ENCODE peak calls at places on chromosomes 6 and 20, in eight cellular contexts. W, H, C, I, D, A, X and Q are unnamed samples.

GRCh38 chr6:3825851-3826581 is 23.2 kb upstream of the FAM50B start:
- DNase-seq in X (peak), D (peak), H (peak), W (peak), C (peak), I (no peak), A (peak), Q (peak)

GRCh38 chr6:145798530-145798929 is 16.1 kb downstream of the FBXO30 start:
- DNase-seq in A (no peak), W (no peak), X (no peak), I (no peak), D (peak), C (peak), H (no peak), Q (no peak)

GRCh38 chr6:52503344-52503747 is 73.5 kb downstream of the TRAM2 start:
- DNase-seq in X (no peak), W (no peak), A (no peak), I (no peak), D (peak), H (no peak), C (no peak), Q (no peak)

GRCh38 chr6:163671355-163671754 is 256.8 kb downstream of the QKI start:
- DNase-seq in I (no peak), H (no peak), W (no peak), C (no peak), A (no peak), D (no peak), X (no peak), Q (no peak)

GRCh38 chr20:54068495-54068894 is 1.9 kb downstream of the BCAS1 start:
- DNase-seq in I (no peak), D (no peak), C (no peak), W (no peak), X (no peak), H (no peak), A (no peak), Q (no peak)

GRCh38 chr6:27288136-27289044 is 23.7 kb downstream of the POM121L2 start:
- DNase-seq in W (no peak), H (no peak), C (no peak), I (no peak), X (no peak), D (no peak), A (no peak), Q (no peak)

GRCh38 chr6:4270001-4270400 is 134.6 kb upstream of the ECI2 start:
- DNase-seq in C (no peak), A (no peak), X (no peak), W (no peak), D (no peak), H (no peak), I (no peak), Q (no peak)

GRCh38 chr6:23086100-23086499 is 516.7 kb downstream of the HDGFL1 start:
- DNase-seq in D (no peak), I (no peak), X (no peak), W (no peak), H (no peak), C (no peak), A (no peak), Q (no peak)

GRCh38 chr6:87154641-87155271 is 609 bp upstream of the ZNF292 start:
- DNase-seq in H (peak), C (peak), I (peak), D (peak), W (no peak), A (no peak), X (no peak), Q (no peak)

GRCh38 chr6:36800223-36801095 is 38.8 kb downstream of the CPNE5 start:
- DNase-seq in A (no peak), H (no peak), I (no peak), X (no peak), C (no peak), D (no peak), W (no peak), Q (no peak)

GRCh38 chr20:5584678-5585077 is 165.5 kb upstream of the SHLD1 start:
- DNase-seq in D (no peak), W (no peak), A (no peak), H (peak), I (no peak), C (no peak), X (no peak), Q (no peak)

GRCh38 chr6:18514180-18514579 is 127.0 kb downstream of the RNF144B start:
- DNase-seq in I (no peak), C (no peak), X (no peak), H (no peak), D (no peak), W (no peak), A (no peak), Q (no peak)

GRCh38 chr20:10462516-10462915 is 27.4 kb downstream of the SLX4IP start:
- DNase-seq in W (no peak), D (no peak), C (no peak), I (no peak), X (no peak), A (no peak), H (no peak), Q (no peak)

GRCh38 chr20:45433316-45433715 is 17.4 kb downstream of the PIGT start:
- DNase-seq in C (peak), W (peak), I (no peak), D (peak), X (no peak), H (peak), A (no peak), Q (peak)

GRCh38 chr20:61760321-61761112 is 305.2 kb downstream of the TAF4 start:
- DNase-seq in I (no peak), X (no peak), C (no peak), W (no peak), H (no peak), D (no peak), A (peak), Q (peak)

GRCh38 chr20:10521068-10521834 is 86.1 kb downstream of the SLX4IP start:
- DNase-seq in C (peak), D (peak), I (no peak), W (no peak), H (no peak), X (no peak), A (no peak), Q (peak)

GRCh38 chr20:44068780-44069191 is 118.2 kb downstream of the JPH2 start:
- DNase-seq in A (peak), I (no peak), C (no peak), X (no peak), D (no peak), W (no peak), H (no peak), Q (no peak)

GRCh38 chr6:125809771-125810315 is 19.1 kb downstream of the NCOA7 start:
- DNase-seq in A (no peak), H (no peak), I (no peak), X (no peak), D (no peak), W (no peak), C (no peak), Q (no peak)

GRCh38 chr6:90222724-90223198 is 73.9 kb downstream of the BACH2 start:
- DNase-seq in A (no peak), D (peak), X (no peak), H (peak), W (no peak), I (no peak), C (no peak), Q (no peak)

GRCh38 chr20:24842591-24843442 is 106.3 kb upstream of the CST7 start:
- DNase-seq in W (no peak), X (no peak), A (no peak), H (no peak), D (no peak), I (no peak), C (no peak), Q (no peak)

GRCh38 chr6:16358531-16359138 is 120.2 kb downstream of the GMPR start:
- DNase-seq in W (no peak), X (no peak), H (no peak), C (no peak), I (no peak), D (no peak), A (no peak), Q (no peak)

GRCh38 chr6:62345962-62346689 is 60.1 kb upstream of the KHDRBS2 start:
- DNase-seq in C (no peak), X (no peak), W (no peak), A (no peak), I (no peak), D (no peak), H (no peak), Q (no peak)

GRCh38 chr6:31321820-31322219 is 35.2 kb downstream of the HLA-B start:
- DNase-seq in D (no peak), I (no peak), C (no peak), W (no peak), X (no peak), H (no peak), A (no peak), Q (no peak)

GRCh38 chr20:1764136-1765033 is 106.8 kb upstream of the SIRPG start:
- DNase-seq in H (peak), D (peak), A (peak), I (peak), X (peak), C (peak), W (peak), Q (peak)

GRCh38 chr6:13485923-13486557 is 1.4 kb downstream of the GFOD1 start:
- DNase-seq in D (peak), H (no peak), A (peak), X (peak), C (peak), I (no peak), W (peak), Q (peak)

GRCh38 chr6:130143709-130144108 is 79.0 kb downstream of the SAMD3 start:
- DNase-seq in C (peak), I (no peak), H (no peak), A (no peak), X (no peak), D (peak), W (no peak), Q (no peak)

GRCh38 chr20:31717478-31717946 is 5.2 kb downstream of the BCL2L1 start:
- DNase-seq in D (no peak), A (no peak), I (no peak), H (no peak), X (no peak), W (no peak), C (no peak), Q (no peak)

GRCh38 chr20:45781391-45781931 is 10.2 kb downstream of the WFDC3 start:
- DNase-seq in C (peak), X (peak), H (peak), D (peak), W (no peak), A (no peak), I (no peak), Q (no peak)

GRCh38 chr20:51046021-51046985 is 23.4 kb upstream of the KCNG1 start:
- DNase-seq in C (no peak), X (no peak), W (no peak), H (no peak), A (no peak), D (no peak), I (no peak), Q (no peak)
- TF ChIP-seq CTCF in C (no peak), X (no peak), W (no peak), H (no peak), A (no peak), D (no peak), I (no peak), Q (no peak)

GRCh38 chr6:116111552-116112528 is 11.2 kb downstream of the NT5DC1 start:
- DNase-seq in A (no peak), I (peak), X (no peak), C (peak), H (no peak), W (no peak), D (peak), Q (no peak)
- TF ChIP-seq CTCF in A (peak), I (peak), X (no peak), C (peak), H (peak), W (peak), D (peak), Q (no peak)

GRCh38 chr20:63148696-63149095 is 67.2 kb downstream of the YTHDF1 start:
- DNase-seq in X (no peak), I (no peak), H (no peak), D (no peak), A (no peak), W (no peak), C (no peak), Q (no peak)
- TF ChIP-seq CTCF in X (no peak), I (no peak), H (no peak), D (no peak), A (no peak), W (no peak), C (no peak), Q (no peak)

GRCh38 chr20:46940616-46941015 is 46.0 kb downstream of the EYA2 start:
- DNase-seq in A (no peak), I (no peak), W (no peak), X (no peak), C (no peak), H (no peak), D (no peak), Q (no peak)

GRCh38 chr20:46939031-46939430 is 44.4 kb downstream of the EYA2 start:
- DNase-seq in X (no peak), C (no peak), H (peak), A (no peak), I (no peak), W (no peak), D (peak), Q (no peak)

GRCh38 chr20:46937827-46938226 is 43.2 kb downstream of the EYA2 start:
- DNase-seq in A (no peak), X (no peak), D (no peak), C (no peak), I (no peak), W (no peak), H (no peak), Q (no peak)

GRCh38 chr20:46941404-46941803 is 46.8 kb downstream of the EYA2 start:
- DNase-seq in W (no peak), D (no peak), A (no peak), C (no peak), I (no peak), X (no peak), H (no peak), Q (no peak)

DNA sequence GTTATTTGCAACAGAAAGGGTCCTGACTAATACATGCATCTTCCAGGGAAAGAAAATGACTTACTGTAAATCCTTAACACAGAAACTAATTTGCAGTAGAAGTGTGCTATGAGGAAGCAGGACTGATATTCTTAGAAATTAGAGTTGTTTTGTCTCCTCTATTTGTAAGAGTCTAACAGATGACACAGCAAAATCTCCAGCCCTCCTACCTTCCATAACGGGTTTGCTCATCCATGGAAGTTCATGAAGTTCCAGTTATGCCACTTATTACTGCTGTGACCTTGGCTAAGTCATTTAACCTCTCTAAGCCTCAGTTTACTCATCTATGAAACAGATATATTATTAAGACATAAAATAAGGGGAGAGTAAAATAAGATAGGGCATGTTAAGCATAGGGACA is 44.9 kb downstream of the EYA2 start:
- DNase-seq in I (no peak), X (no peak), D (no peak), A (no peak), H (peak), C (no peak), W (no peak), Q (no peak)
- TF ChIP-seq CTCF in I (no peak), X (no peak), D (no peak), A (no peak), H (no peak), C (no peak), W (no peak), Q (no peak)

DNA sequence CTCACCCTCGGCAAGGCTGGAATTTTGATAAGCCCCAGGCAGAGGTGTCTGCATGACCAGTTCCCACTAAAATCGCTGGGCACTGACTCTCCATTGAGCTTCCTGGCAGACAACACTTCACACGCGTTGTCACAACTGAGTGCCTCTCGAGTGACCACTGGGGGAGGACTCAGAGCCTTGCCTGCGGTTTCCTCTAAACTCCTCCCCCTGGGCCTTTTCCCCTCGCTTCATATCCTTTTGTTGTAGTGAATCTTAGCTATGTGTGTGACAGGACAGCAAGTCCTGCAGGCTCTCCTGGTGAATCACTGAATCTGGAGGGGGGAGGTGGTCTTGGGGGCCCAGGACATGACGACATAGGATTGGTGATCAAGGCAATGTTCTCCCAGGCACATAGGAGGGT is 670.8 kb downstream of the PRKN start:
- DNase-seq in H (no peak), A (no peak), I (no peak), X (no peak), C (no peak), W (no peak), D (peak), Q (no peak)
- TF ChIP-seq CTCF in H (no peak), A (no peak), I (no peak), X (no peak), C (no peak), W (no peak), D (no peak), Q (no peak)

GRCh38 chr6:10759312-10759839 is 11.8 kb downstream of the TMEM14B start:
- DNase-seq in H (peak), C (peak), A (no peak), D (peak), I (no peak), X (no peak), W (no peak), Q (no peak)
- TF ChIP-seq CTCF in H (peak), C (peak), A (peak), D (peak), I (peak), X (no peak), W (peak), Q (no peak)

GRCh38 chr6:88855521-88856152 is 107.8 kb downstream of the RNGTT start:
- DNase-seq in I (no peak), C (no peak), X (no peak), W (no peak), H (no peak), D (no peak), A (no peak), Q (no peak)

GRCh38 chr6:88856566-88856965 is 106.9 kb downstream of the RNGTT start:
- DNase-seq in C (peak), D (no peak), A (no peak), X (no peak), W (no peak), H (no peak), I (no peak), Q (no peak)

GRCh38 chr6:88858455-88858854 is 105.0 kb downstream of the RNGTT start:
- DNase-seq in I (no peak), D (no peak), C (no peak), X (no peak), A (no peak), H (no peak), W (no peak), Q (no peak)

GRCh38 chr6:88864347-88865057 is 98.9 kb downstream of the RNGTT start:
- DNase-seq in I (no peak), C (no peak), W (no peak), A (no peak), D (no peak), H (no peak), X (no peak), Q (no peak)

DNA sequence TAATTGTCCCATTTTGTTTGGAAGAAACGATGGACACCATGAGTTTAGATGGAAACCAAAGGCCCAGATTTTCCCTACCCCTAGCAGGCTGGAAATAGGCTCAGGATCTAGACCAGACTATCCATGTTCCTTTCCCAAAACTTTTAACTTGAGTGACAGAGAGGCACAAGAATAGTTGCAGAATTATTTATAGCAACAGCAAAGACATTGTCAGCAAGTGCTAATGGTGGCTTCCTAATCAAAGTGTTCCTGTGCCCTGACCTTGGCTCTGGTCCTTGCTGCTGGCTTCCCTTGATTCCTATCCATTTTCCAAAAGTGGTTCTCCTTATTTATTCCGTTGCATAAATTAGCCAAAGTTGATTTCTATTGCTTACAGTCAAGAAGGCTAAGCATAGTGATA is 103.1 kb downstream of the RNGTT start:
- DNase-seq in H (no peak), D (no peak), I (no peak), A (no peak), C (no peak), X (no peak), W (no peak), Q (no peak)
- TF ChIP-seq CTCF in H (no peak), D (no peak), I (no peak), A (no peak), C (no peak), X (no peak), W (no peak), Q (no peak)

GRCh38 chr6:29602564-29603361 is 17.8 kb downstream of the OR2H2 start:
- DNase-seq in I (no peak), C (no peak), D (peak), H (no peak), A (no peak), W (no peak), X (no peak), Q (no peak)
- TF ChIP-seq CTCF in I (no peak), C (no peak), D (peak), H (peak), A (no peak), W (no peak), X (no peak), Q (no peak)

GRCh38 chr20:22438926-22439325 is 145.4 kb downstream of the FOXA2 start:
- DNase-seq in H (no peak), C (no peak), D (no peak), A (no peak), W (no peak), I (no peak), X (no peak), Q (no peak)
- TF ChIP-seq CTCF in H (peak), C (peak), D (peak), A (peak), W (no peak), I (no peak), X (no peak), Q (no peak)

GRCh38 chr20:650281-650680 is 2.7 kb downstream of the SRXN1 start:
- DNase-seq in C (no peak), H (no peak), A (no peak), I (no peak), D (no peak), W (no peak), X (no peak), Q (no peak)

GRCh38 chr20:652611-653109 is 340 bp downstream of the SRXN1 start:
- DNase-seq in I (no peak), C (peak), H (no peak), X (peak), D (peak), A (peak), W (no peak), Q (peak)

GRCh38 chr20:653110-653589 is at the start of gene SRXN1:
- DNase-seq in A (peak), H (peak), C (peak), I (peak), W (peak), X (peak), D (peak), Q (peak)

GRCh38 chr20:651713-652610 is 1.0 kb downstream of the SRXN1 start:
- DNase-seq in W (no peak), I (no peak), C (no peak), H (no peak), X (peak), A (no peak), D (no peak), Q (no peak)

GRCh38 chr20:650954-651353 is 2.0 kb downstream of the SRXN1 start:
- DNase-seq in I (no peak), W (no peak), H (no peak), C (peak), D (no peak), X (no peak), A (no peak), Q (no peak)
- TF ChIP-seq CTCF in I (no peak), W (peak), H (peak), C (peak), D (peak), X (no peak), A (no peak), Q (no peak)